ENCODE peak calls at places on chromosomes 12 and 14, in five cellular contexts. P is HepG2, Z is SK-N-SH, S is K562, U is H1. E is an unnamed sample.

GRCh38 chr14:68278568-68279436 is 459.2 kb downstream of the RAD51B start:
- DNase-seq in Z (no peak), U (no peak), P (peak), S (peak), E (no peak)

GRCh38 chr12:57889541-57889989 is 43.0 kb upstream of the CTDSP2 start:
- DNase-seq in Z (no peak), U (no peak), S (no peak), P (no peak), E (no peak)

GRCh38 chr12:31702047-31702446 is 26.8 kb downstream of the AMN1 start:
- DNase-seq in P (no peak), S (no peak), U (no peak), Z (no peak), E (no peak)

GRCh38 chr12:8734873-8735381 is 37.1 kb downstream of the RIMKLB start:
- DNase-seq in U (no peak), S (no peak), Z (no peak), P (no peak), E (no peak)

GRCh38 chr12:65330341-65330740 is 51.9 kb downstream of the MSRB3 start:
- DNase-seq in P (no peak), Z (no peak), U (no peak), S (no peak), E (no peak)

GRCh38 chr14:54564799-54565235 is 2.1 kb upstream of the SAMD4A start:
- DNase-seq in U (no peak), S (peak), P (peak), Z (no peak), E (no peak)

GRCh38 chr12:13278249-13278787 is 81.8 kb downstream of the EMP1 start:
- DNase-seq in P (peak), Z (peak), U (peak), S (peak), E (no peak)

GRCh38 chr12:68521321-68521839 is 89.3 kb upstream of the RAP1B start:
- DNase-seq in S (no peak), Z (peak), U (no peak), P (no peak), E (no peak)

GRCh38 chr12:68786929-68787328 is 21.0 kb upstream of the MDM2 start:
- DNase-seq in Z (no peak), P (peak), U (no peak), S (peak), E (no peak)

GRCh38 chr14:75751291-75751690 is 90.2 kb downstream of the TTLL5 start:
- DNase-seq in P (no peak), Z (no peak), U (no peak), S (no peak), E (no peak)

GRCh38 chr14:34365309-34365915 is 96.6 kb downstream of the SPTSSA start:
- DNase-seq in Z (no peak), U (no peak), P (peak), S (no peak), E (no peak)

GRCh38 chr12:117526756-117527479 is 165.5 kb upstream of the NOS1 start:
- DNase-seq in Z (no peak), S (no peak), U (no peak), P (no peak), E (no peak)

GRCh38 chr12:5191803-5192538 is 148.3 kb downstream of the KCNA5 start:
- DNase-seq in Z (no peak), U (no peak), P (no peak), S (no peak), E (no peak)

GRCh38 chr14:58740584-58740983 is 102.8 kb downstream of the DACT1 start:
- DNase-seq in P (no peak), S (no peak), U (no peak), Z (no peak), E (no peak)

GRCh38 chr12:127268121-127268520 is 998.8 kb upstream of the TMEM132C start:
- DNase-seq in P (no peak), S (no peak), Z (no peak), U (no peak), E (no peak)

GRCh38 chr12:47088021-47088944 is 8.5 kb upstream of the AMIGO2 start:
- DNase-seq in Z (no peak), P (peak), U (no peak), S (no peak), E (no peak)

GRCh38 chr12:47091009-47091408 is 11.2 kb upstream of the AMIGO2 start:
- DNase-seq in S (no peak), U (no peak), P (no peak), Z (no peak), E (no peak)

GRCh38 chr12:47085815-47086252 is 6.1 kb upstream of the AMIGO2 start:
- DNase-seq in U (no peak), Z (no peak), S (peak), P (peak), E (no peak)

GRCh38 chr12:47084172-47084571 is 4.4 kb upstream of the AMIGO2 start:
- DNase-seq in P (no peak), Z (no peak), S (no peak), U (no peak), E (no peak)

DNA sequence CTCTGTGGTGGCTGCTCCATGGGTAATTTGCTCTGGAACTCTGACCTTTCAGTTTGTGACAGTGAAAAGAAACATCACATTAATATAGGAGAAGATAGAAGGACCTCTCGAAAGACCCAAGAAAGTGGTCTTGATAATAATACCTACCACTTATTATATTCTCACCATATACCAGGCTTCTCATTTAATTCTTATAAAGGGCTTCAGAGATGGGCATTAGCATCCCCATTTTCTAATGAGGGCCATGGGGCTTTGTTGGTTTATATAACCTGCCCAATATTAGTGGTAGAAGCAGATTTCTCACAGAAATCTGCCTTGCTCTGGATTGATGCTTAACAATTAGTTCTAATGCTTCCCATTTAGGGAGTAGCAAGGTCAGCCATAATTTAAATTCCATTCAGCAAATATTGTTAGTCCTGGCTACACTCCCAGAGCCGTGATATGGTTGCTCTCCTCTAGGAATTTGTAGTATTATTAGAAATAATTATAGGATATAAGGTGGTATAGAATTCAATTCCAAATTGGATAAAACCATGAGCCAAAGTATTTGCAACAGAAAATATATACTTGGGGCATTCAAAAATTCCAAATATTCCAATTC is 7.4 kb upstream of the AMIGO2 start:
- DNase-seq in Z (no peak), S (no peak), U (no peak), P (no peak), E (no peak)
- TF ChIP-seq USF2 in Z (no peak), S (no peak), U (no peak), P (no peak), E (no peak)

DNA sequence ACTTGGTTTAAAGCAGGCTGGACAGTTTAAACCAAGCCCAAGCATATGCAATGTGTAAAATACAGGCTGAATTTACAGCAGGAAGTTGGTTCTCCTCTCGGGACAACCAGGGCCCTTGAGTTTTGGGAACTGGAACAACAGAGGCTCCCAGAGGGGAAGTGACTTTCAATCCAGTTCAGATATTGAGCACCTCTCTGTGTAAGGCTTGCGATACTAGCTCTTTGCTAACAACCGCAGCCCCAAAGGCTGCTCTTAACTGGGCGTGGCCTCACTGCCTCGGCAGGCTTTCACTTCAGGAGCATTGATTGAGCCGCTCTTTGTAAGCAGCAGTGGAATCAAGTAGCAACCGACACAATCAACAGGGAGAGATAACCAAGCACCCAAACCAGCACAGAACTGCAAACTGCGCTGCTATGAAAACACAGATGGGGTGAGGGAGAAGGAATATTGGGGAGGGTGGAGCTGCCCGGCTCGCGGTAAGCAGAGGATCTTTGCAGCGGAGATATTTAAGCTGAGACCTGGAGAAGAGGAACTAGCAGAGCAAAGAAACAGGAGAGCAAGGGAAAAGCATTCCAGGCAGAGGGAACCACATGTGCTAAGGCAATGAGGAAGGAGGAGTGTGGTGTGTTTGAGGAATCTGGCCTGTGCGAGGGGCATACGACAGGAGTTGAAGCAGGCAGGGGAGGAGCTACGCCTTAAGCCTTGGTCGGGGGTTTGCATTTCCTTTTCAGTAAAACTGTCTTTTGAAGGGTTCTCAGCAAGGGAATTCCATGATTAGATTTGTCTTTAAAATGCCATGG is 17.3 kb upstream of the YY1 start:
- DNase-seq in Z (no peak), U (peak), P (peak), S (peak), E (no peak)
- TF ChIP-seq POLR2AphosphoS5 in Z (no peak), U (peak), P (peak), S (no peak), E (peak)

GRCh38 chr12:12088147-12088546 is 17.4 kb downstream of the BCL2L14 start:
- DNase-seq in Z (no peak), P (peak), U (no peak), S (no peak), E (no peak)
- TF ChIP-seq USF2 in Z (no peak), P (no peak), U (no peak), S (no peak), E (no peak)

GRCh38 chr12:53996188-53996885 is 3.6 kb upstream of the HOXC9 start:
- DNase-seq in S (peak), U (peak), Z (no peak), P (no peak), E (no peak)

GRCh38 chr12:53994268-53994690 is 5.7 kb upstream of the HOXC9 start:
- DNase-seq in P (peak), U (no peak), Z (peak), S (peak), E (no peak)

GRCh38 chr12:53996886-53997217 is 3.1 kb upstream of the HOXC9 start:
- DNase-seq in S (no peak), P (no peak), U (no peak), Z (no peak), E (no peak)

GRCh38 chr12:53994691-53995310 is 5.2 kb upstream of the HOXC9 start:
- DNase-seq in P (no peak), S (peak), U (no peak), Z (no peak), E (no peak)

DNA sequence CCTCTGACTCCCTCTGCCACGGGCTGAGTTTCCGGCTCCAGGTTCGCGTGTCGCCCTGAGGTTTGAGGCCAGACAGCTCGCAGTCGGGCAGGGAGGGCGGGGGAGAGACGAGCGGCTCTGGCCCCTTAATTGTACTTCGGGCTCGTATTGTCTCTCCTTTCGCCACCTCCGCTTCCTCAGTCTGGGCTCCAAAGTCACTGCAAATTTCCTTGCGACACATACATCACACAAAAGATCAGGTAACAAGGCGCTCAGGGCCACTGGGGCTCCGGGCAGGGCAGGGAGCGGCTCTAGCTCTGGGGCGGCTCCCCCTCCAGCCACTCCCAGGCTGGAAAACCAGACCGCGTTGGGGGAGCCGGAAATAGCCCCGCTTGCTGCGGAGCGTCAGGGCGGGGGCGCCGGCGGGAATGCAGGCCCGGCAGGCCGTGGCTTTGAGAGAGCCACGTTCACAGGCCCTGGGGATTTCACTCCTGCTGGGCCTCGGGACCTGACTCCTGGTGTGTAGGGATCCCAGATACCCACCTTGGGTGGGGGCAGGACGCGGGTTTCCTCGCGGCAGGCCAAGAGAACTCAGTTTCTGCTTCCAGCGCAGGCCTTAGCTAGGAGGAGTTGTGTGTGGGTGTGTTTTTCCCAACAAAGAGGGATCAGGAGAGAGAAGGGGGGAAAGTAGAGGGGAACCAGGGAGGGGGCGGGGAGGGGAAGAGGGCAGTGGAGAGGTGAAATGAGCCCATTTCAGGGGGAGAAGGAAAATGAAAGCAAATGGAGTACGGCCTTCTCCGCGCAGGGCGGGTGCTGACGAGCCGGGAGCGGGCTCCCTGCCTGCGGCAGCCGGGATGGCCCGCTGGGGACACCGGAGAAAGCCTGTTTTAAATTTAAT is 4.4 kb upstream of the HOXC9 start:
- DNase-seq in U (peak), P (no peak), S (peak), Z (peak), E (no peak)
- TF ChIP-seq POLR2AphosphoS5 in U (no peak), P (no peak), S (peak), Z (no peak), E (no peak)

GRCh38 chr14:93160353-93160801 is 24.3 kb downstream of the MOAP1 start:
- DNase-seq in Z (peak), P (no peak), U (no peak), S (peak), E (no peak)

GRCh38 chr14:93155667-93156066 is 29.0 kb downstream of the MOAP1 start:
- DNase-seq in P (no peak), Z (no peak), U (no peak), S (no peak), E (no peak)

GRCh38 chr14:93161411-93161940 is 23.2 kb downstream of the MOAP1 start:
- DNase-seq in Z (no peak), P (no peak), U (no peak), S (no peak), E (no peak)

DNA sequence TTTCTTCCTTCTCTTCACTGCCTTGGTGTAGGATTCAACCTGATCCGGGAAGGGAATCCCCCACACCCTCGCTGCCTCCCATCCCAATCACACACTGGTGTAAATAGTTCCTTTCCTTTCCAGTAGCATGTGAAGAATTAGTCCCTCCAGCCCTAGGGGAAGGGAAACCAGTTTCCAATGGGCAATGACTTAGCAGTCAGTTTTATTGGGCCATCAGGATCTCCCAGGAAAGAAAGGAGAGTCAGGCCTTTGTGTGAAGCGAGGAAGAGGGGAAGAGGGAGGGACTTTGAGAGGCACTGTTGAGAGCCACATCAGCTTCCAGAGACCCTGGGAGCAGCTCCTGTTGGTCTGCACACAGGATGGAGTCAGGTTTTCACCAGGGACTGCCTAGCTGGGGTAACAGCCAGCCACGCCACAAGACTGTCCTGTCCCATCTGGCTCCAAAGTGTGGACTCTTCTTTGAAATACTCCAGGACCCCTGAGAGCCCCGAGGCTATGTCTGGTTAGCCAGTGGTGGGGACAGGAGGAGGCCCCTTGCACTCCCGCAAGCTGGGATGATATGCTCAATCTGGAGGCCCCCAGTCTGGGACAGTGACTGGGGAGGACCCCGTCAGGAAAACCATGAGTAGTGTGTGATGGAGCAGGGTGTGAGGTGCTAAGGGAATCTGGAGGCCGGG is 27.9 kb downstream of the MOAP1 start:
- DNase-seq in Z (no peak), U (no peak), S (no peak), P (no peak), E (no peak)
- TF ChIP-seq USF2 in Z (no peak), U (no peak), S (no peak), P (no peak), E (no peak)

GRCh38 chr14:60163741-60164140 is 1.5 kb downstream of the DHRS7 start:
- DNase-seq in Z (no peak), U (no peak), S (no peak), P (no peak), E (no peak)

GRCh38 chr14:60166144-60166543 is 946 bp upstream of the DHRS7 start:
- DNase-seq in S (no peak), Z (no peak), P (no peak), U (no peak), E (no peak)

GRCh38 chr14:60165547-60165876 is 314 bp upstream of the DHRS7 start:
- DNase-seq in S (no peak), Z (no peak), U (no peak), P (no peak), E (no peak)

GRCh38 chr14:60164404-60164716 is 838 bp downstream of the DHRS7 start:
- DNase-seq in P (peak), Z (no peak), U (no peak), S (no peak), E (peak)

DNA sequence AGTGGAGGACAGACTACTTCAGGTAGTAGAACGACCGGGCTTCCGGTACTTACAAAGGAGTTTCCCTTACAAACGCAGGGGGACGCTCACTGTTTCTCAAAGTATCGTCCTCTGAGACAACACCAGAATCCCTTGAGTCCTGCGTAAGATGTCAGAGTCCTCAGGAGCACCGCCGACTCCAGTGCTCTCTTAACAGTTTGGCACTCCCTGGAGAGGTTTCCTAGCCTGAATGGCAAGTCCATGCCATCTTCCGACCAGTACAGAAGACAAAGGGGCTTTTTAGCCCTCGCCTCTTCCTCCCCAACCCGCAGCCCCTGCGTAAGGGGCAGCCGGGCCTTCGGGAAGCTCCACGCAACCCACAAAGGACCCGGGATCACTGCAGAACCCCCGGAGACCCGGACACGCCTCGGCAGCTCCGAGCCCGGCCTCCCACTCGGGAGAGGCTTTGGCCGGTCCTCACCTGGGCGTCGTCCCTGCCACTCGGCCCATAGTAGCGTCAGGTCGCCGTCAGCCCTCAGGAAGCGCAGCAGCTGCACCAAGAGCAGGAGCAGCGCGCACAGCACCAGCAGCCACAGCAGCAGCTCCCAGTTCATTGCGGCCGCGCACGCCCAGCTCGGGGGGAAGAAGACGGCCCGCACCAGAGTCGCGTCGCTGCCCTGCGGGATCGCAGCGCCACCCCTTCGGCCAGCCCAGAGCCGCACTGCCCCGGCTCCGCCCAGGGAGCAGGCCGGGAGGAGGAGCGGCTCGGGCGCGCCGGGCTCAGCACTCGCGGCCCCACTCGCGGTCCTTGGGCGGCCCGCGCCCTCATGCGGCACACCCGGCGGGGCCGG is at the start of gene DHRS7:
- DNase-seq in P (peak), S (peak), U (peak), Z (peak), E (peak)
- TF ChIP-seq POLR2AphosphoS5 in P (peak), S (no peak), U (peak), Z (peak), E (peak)

GRCh38 chr14:51482112-51482511 is 169.6 kb upstream of the FRMD6 start:
- DNase-seq in S (no peak), U (no peak), Z (peak), P (no peak), E (no peak)

GRCh38 chr14:51479584-51480305 is 172.0 kb upstream of the FRMD6 start:
- DNase-seq in S (no peak), U (no peak), Z (no peak), P (no peak), E (peak)

GRCh38 chr14:51474854-51475253 is 176.9 kb upstream of the FRMD6 start:
- DNase-seq in S (no peak), Z (no peak), U (no peak), P (no peak), E (no peak)

GRCh38 chr14:51481643-51482042 is 170.1 kb upstream of the FRMD6 start:
- DNase-seq in P (no peak), U (no peak), Z (peak), S (no peak), E (no peak)

DNA sequence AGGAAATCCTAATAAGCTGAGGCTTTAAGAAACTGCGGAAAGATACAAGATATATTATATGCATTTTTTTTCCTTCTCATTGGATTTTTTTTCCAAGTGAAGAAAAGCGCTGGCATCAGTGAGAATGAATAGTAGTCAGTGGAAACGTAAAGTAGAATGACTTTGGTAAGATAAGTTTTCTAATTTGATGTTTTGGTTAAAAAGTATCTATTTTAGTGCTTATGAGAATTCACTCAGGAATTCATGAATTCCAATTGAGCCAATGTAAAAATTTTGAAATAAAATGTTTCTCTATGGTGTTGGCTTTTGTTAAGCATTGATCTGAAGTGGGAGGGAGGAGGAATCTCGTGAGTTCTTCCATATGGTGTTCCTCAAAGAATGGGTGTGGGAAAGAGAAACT is 173.5 kb upstream of the FRMD6 start:
- DNase-seq in Z (no peak), P (no peak), S (no peak), U (no peak), E (no peak)
- TF ChIP-seq USF2 in Z (no peak), P (no peak), S (no peak), U (no peak), E (no peak)